ENCODE peak calls at places on chromosomes 2 and 18, in four cellular contexts. B is activated naive CD8-positive, alpha-beta T cell treated with anti-CD3 and anti-CD28 coated beads, Interleukin-2, amount 50 U/mL, for 24 hours; A is AG20443; P is fibroblast of villous mesenchyme. W is an unnamed sample.

GRCh38 chr18:34633368-34633767 is 76.7 kb upstream of the DTNA start:
- DNase-seq in B (no peak), A (no peak), P (no peak), W (no peak)

GRCh38 chr18:2441544-2441943 is 129.8 kb downstream of the METTL4 start:
- DNase-seq in B (no peak), A (peak; percentile 24), P (no peak), W (peak; percentile 16)

GRCh38 chr2:221553333-221553732 is 18.8 kb downstream of the EPHA4 start:
- DNase-seq in B (no peak), A (no peak), P (no peak), W (no peak)

GRCh38 chr2:76953733-76954347 is 568.3 kb downstream of the LRRTM4 start:
- DNase-seq in B (no peak), A (no peak), P (peak; percentile 27), W (peak; percentile 83)

GRCh38 chr2:234368861-234369261 is 128.0 kb downstream of the ARL4C start:
- DNase-seq in B (peak; percentile 54), A (peak; percentile 62), P (peak; percentile 83), W (peak; percentile 37)

GRCh38 chr2:117691980-117692379 is 122.5 kb upstream of the DDX18 start:
- DNase-seq in B (no peak), A (no peak), P (no peak), W (no peak)

GRCh38 chr2:71999580-71999979 is 148.1 kb downstream of the CYP26B1 start:
- DNase-seq in B (no peak), A (no peak), P (no peak), W (no peak)

GRCh38 chr2:27049422-27050280 is 1.8 kb upstream of the AGBL5 start:
- DNase-seq in B (peak; percentile 81), A (peak; percentile 62), P (no peak), W (peak; percentile 36)

GRCh38 chr18:9058426-9058825 is 44.1 kb upstream of the NDUFV2 start:
- DNase-seq in B (no peak), A (peak; percentile 30), P (peak; percentile 39), W (no peak)

GRCh38 chr2:27184115-27184514 is 27.7 kb upstream of the ATRAID start:
- DNase-seq in B (no peak), A (no peak), P (peak; percentile 77), W (no peak)

GRCh38 chr2:120605231-120605935 is 130.3 kb upstream of the GLI2 start:
- DNase-seq in B (no peak), A (no peak), P (no peak), W (peak; percentile 95)

GRCh38 chr2:118310878-118311442 is 222.7 kb downstream of the INSIG2 start:
- DNase-seq in B (no peak), A (peak; percentile 74), P (no peak), W (peak; percentile 32)